ENCODE peak calls at places on chromosomes 2 and 18, in seven cellular contexts. T is NCI-H510A treated with DMSO at 0.1 percent for 48 hours, D is ELR, V is NCI-H1105, G is NCI-H1417, C is PC-9, W is transverse colon. M is an unnamed sample.

GRCh38 chr2:179677148-179677688 is 184.2 kb downstream of the ZNF385B start:
- DNase-seq in T (peak; percentile 40), D (no peak), V (no peak), G (no peak), C (no peak), W (no peak), M (no peak)

GRCh38 chr2:162330881-162331280 is 12.4 kb upstream of the IFIH1 start:
- DNase-seq in T (no peak), D (peak; percentile 22), V (no peak), G (no peak), C (no peak), W (no peak), M (no peak)

GRCh38 chr18:8706981-8707940 is 1.9 kb downstream of the MTCL1 start:
- DNase-seq in T (peak; percentile 90), D (peak; percentile 88), V (peak; percentile 29), G (peak; percentile 90), C (peak; percentile 56), W (no peak), M (peak; percentile 87)

GRCh38 chr2:78023356-78023755 is 501.2 kb upstream of the LRRTM4 start:
- DNase-seq in T (no peak), D (no peak), V (no peak), G (no peak), C (no peak), W (no peak), M (no peak)

GRCh38 chr2:234427081-234428058 is 69.5 kb downstream of the ARL4C start:
- DNase-seq in T (no peak), D (peak; percentile 64), V (no peak), G (no peak), C (peak; percentile 86), W (no peak), M (no peak)

GRCh38 chr2:226903179-226903578 is 67.3 kb downstream of the RHBDD1 start:
- DNase-seq in T (no peak), D (peak; percentile 94), V (no peak), G (no peak), C (no peak), W (no peak), M (no peak)

GRCh38 chr2:237630216-237631000 is 3.0 kb downstream of the LRRFIP1 start:
- DNase-seq in T (no peak), D (no peak), V (no peak), G (no peak), C (no peak), W (no peak), M (no peak)

GRCh38 chr18:23032030-23032582 is 99.0 kb downstream of the RBBP8 start:
- DNase-seq in T (no peak), D (peak; percentile 88), V (no peak), G (no peak), C (peak; percentile 79), W (no peak), M (no peak)

GRCh38 chr2:57882895-57883515 is 163.6 kb upstream of the VRK2 start:
- DNase-seq in T (peak; percentile 15), D (no peak), V (no peak), G (no peak), C (no peak), W (no peak), M (peak; percentile 14)

GRCh38 chr2:120108049-120108448 is 95.2 kb downstream of the EPB41L5 start:
- DNase-seq in T (peak; percentile 14), D (peak; percentile 74), V (peak; percentile 73), G (no peak), C (peak; percentile 95), W (peak; percentile 34), M (peak; percentile 71)

GRCh38 chr2:197008229-197008628 is 81.7 kb upstream of the PGAP1 start:
- DNase-seq in T (no peak), D (peak; percentile 84), V (no peak), G (no peak), C (peak; percentile 74), W (no peak), M (no peak)

GRCh38 chr2:64145760-64146159 is 1.5 kb upstream of the PELI1 start:
- DNase-seq in T (no peak), D (no peak), V (no peak), G (no peak), C (peak; percentile 58), W (no peak), M (no peak)

GRCh38 chr2:206203331-206203730 is 43.6 kb downstream of the EEF1B2 start:
- DNase-seq in T (no peak), D (no peak), V (no peak), G (no peak), C (no peak), W (no peak), M (no peak)

GRCh38 chr2:220396287-220396686 is 768.9 kb downstream of the SLC4A3 start:
- DNase-seq in T (no peak), D (peak; percentile 10), V (no peak), G (no peak), C (no peak), W (no peak), M (no peak)

GRCh38 chr18:76621782-76622495 is 126.9 kb upstream of the ZNF516 start:
- DNase-seq in T (peak; percentile 66), D (peak; percentile 38), V (peak; percentile 2), G (peak; percentile 86), C (no peak), W (no peak), M (no peak)